ENCODE peak calls at places on chromosomes 12 and 14, in eight cellular contexts. Y is upper lobe of right lung; G is dorsolateral prefrontal cortex; F is fibroblast of lung; P is spleen; M is GM23248; J is CD4-positive, CD25-positive, alpha-beta regulatory T cell; B is K562. Q is an unnamed sample. For H3K27me3, the result is how much of the 10 kb centered on the place peaks cover.

GRCh38 chr14:40368314-40368713 is 936.1 kb upstream of the FBXO33 start:
- DNase-seq in Y (no peak), G (no peak), F (no peak), P (no peak), M (no peak), J (no peak), B (no peak), Q (no peak)

GRCh38 chr12:114993202-114993601 is 309.2 kb upstream of the TBX3 start:
- DNase-seq in Y (no peak), G (no peak), F (no peak), P (no peak), M (no peak), J (no peak), B (no peak), Q (no peak)

GRCh38 chr12:3204143-3204542 is 127.0 kb downstream of the TSPAN9 start:
- DNase-seq in Y (no peak), G (no peak), F (no peak), P (no peak), M (no peak), J (no peak), B (no peak), Q (no peak)

GRCh38 chr12:90124914-90125313 is 416.3 kb upstream of the ATP2B1 start:
- DNase-seq in Y (no peak), G (no peak), F (no peak), P (peak), M (no peak), J (no peak), B (no peak), Q (no peak)

GRCh38 chr14:49250109-49250508 is 336.1 kb downstream of the RPS29 start:
- DNase-seq in Y (no peak), G (no peak), F (peak), P (no peak), M (peak), J (no peak), B (no peak), Q (no peak)

GRCh38 chr14:34981743-34982420 is 910 bp upstream of the SRP54 start:
- DNase-seq in Y (no peak), G (no peak), F (no peak), P (peak), M (peak), J (no peak), B (no peak), Q (no peak)

GRCh38 chr14:77554816-77555599 is 56.4 kb upstream of the ISM2 start:
- DNase-seq in Y (no peak), G (no peak), F (no peak), P (no peak), M (no peak), J (no peak), B (no peak), Q (no peak)

GRCh38 chr12:131795688-131796410 is 32.3 kb upstream of the MMP17 start:
- DNase-seq in Y (peak), G (no peak), F (no peak), P (no peak), M (no peak), J (no peak), B (no peak), Q (no peak)

GRCh38 chr12:96347130-96347699 is 53.0 kb downstream of the CDK17 start:
- DNase-seq in Y (no peak), G (no peak), F (no peak), P (no peak), M (no peak), J (no peak), B (no peak), Q (no peak)

DNA sequence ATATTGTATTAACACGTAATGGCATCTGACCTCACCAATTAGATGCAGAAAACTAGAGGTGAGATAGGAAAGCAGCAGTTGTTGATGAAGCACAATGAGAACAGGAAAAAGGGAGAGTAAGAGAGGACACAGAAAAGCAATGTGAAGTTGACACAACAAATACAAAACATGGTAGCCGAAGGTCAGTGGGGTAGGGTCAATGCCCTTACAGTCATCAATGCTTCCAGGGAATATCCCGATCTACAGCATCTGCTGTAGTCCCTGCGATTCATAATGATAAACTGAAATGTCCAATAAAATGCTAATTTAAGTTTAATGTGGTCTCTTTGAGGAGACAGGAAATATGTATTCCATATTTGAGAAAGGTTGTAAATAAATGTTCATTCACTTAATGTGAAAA is 2.9 kb upstream of the COL2A1 start:
- DNase-seq in Y (no peak), G (no peak), F (no peak), P (no peak), M (no peak), J (no peak), B (no peak), Q (no peak)
- H3K27me3 ChIP-seq in Y (half or more), G (under half), F (half or more), P (under half), M (half or more), J (under half), B (half or more), Q (under half)

GRCh38 chr12:54555670-54556257 is 6.4 kb downstream of the PDE1B start:
- DNase-seq in Y (no peak), G (no peak), F (no peak), P (no peak), M (no peak), J (no peak), B (no peak), Q (no peak)
- H3K27me3 ChIP-seq in Y (under half), G (under half), F (under half), P (under half), M (under half), J (under half), B (under half), Q (under half)

DNA sequence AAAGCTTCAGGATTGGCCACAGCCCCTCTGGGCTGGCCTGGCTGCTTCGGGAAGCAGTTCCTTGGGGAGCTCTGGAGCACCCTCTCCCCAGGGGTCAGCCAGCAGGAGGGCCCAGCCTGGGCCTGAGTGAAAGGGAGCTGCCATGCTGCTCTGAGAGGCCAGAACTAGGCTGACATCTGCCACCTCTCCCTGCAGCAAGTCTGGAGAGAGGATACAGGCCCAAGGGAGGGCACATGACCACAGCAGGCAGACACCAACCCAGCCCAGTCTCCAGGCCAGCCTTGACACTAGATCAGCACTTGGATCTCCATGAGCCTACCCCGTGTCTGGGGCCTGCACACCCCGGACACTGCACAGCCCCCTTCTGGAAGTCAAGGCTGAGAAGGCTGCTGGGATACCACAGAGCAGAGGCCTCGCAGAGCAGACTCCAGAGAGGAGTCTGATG is 13.1 kb downstream of the COL2A1 start:
- DNase-seq in Y (no peak), G (no peak), F (no peak), P (peak), M (no peak), J (no peak), B (no peak), Q (no peak)
- H3K27me3 ChIP-seq in Y (under half), G (under half), F (under half), P (under half), M (under half), J (under half), B (half or more), Q (under half)

GRCh38 chr12:54147186-54147585 is 41.6 kb downstream of the SMUG1 start:
- DNase-seq in Y (peak), G (peak), F (no peak), P (no peak), M (peak), J (no peak), B (no peak), Q (no peak)
- H3K27me3 ChIP-seq in Y (under half), G (under half), F (under half), P (under half), M (under half), J (under half), B (under half), Q (under half)

GRCh38 chr12:91994208-91994797 is 151.3 kb downstream of the BTG1 start:
- DNase-seq in Y (no peak), G (no peak), F (no peak), P (no peak), M (no peak), J (no peak), B (no peak), Q (no peak)

GRCh38 chr12:92000587-92000986 is 145.1 kb downstream of the BTG1 start:
- DNase-seq in Y (no peak), G (no peak), F (no peak), P (no peak), M (no peak), J (peak), B (no peak), Q (peak)

GRCh38 chr12:91999823-92000222 is 145.8 kb downstream of the BTG1 start:
- DNase-seq in Y (no peak), G (no peak), F (no peak), P (no peak), M (no peak), J (no peak), B (no peak), Q (no peak)

GRCh38 chr12:92002195-92002649 is 143.4 kb downstream of the BTG1 start:
- DNase-seq in Y (no peak), G (no peak), F (no peak), P (no peak), M (peak), J (no peak), B (peak), Q (no peak)

DNA sequence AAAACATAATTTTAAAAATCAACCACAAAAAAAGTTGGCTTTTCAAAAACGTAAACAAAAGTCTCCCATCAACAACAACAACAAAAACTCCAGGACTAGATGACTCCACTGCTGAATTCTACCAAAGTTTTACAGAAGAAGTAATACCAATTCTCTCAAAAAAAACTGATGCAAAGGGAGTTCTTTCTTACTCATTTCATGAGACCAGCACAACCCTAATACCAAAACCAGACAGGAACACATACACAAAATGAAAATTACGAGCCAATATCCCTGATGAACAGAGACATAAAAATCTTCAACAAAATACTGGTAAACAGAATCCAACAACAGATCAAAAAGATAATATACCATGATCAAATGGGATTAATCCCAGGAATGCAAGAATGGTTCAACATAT is 147.3 kb downstream of the BTG1 start:
- DNase-seq in Y (no peak), G (no peak), F (no peak), P (no peak), M (no peak), J (no peak), B (no peak), Q (no peak)
- H3K27me3 ChIP-seq in Y (under half), G (under half), F (under half), P (under half), M (under half), J (under half), B (under half), Q (under half)

GRCh38 chr14:59870277-59871165 is at the start of gene RTN1:
- DNase-seq in Y (peak), G (peak), F (peak), P (peak), M (peak), J (no peak), B (no peak), Q (no peak)

GRCh38 chr14:59868021-59868420 is 2.6 kb downstream of the RTN1 start:
- DNase-seq in Y (no peak), G (no peak), F (no peak), P (no peak), M (no peak), J (no peak), B (no peak), Q (no peak)

GRCh38 chr14:59869381-59870255 is 958 bp downstream of the RTN1 start:
- DNase-seq in Y (no peak), G (peak), F (no peak), P (no peak), M (peak), J (no peak), B (no peak), Q (no peak)

DNA sequence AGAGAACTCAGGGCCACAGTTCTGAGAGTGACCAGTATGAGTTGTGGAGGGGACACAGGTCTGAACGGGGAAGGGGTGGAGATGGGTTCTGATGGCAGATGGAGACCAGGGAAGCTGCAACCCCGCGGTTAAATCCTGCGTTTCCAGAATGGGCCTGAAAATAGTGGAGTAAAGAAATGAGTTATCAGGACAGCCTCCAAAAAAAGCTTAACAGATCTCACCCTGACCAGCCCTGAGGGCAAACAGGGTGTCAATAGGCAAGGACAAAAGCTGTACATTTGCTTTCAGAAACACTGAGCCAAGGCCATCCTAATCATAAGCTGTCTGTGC is 555 bp upstream of the RTN1 start:
- DNase-seq in Y (no peak), G (no peak), F (no peak), P (no peak), M (no peak), J (no peak), B (no peak), Q (no peak)
- H3K27me3 ChIP-seq in Y (under half), G (under half), F (under half), P (under half), M (half or more), J (under half), B (under half), Q (under half)

GRCh38 chr14:63045612-63046320 is 508 bp upstream of the KCNH5 start:
- DNase-seq in Y (peak), G (peak), F (peak), P (no peak), M (peak), J (no peak), B (peak), Q (no peak)
- H3K27me3 ChIP-seq in Y (half or more), G (under half), F (under half), P (under half), M (half or more), J (under half), B (under half), Q (under half)

GRCh38 chr12:107844312-107844921 is 69.9 kb downstream of the ASCL4 start:
- DNase-seq in Y (no peak), G (no peak), F (no peak), P (no peak), M (peak), J (no peak), B (no peak), Q (no peak)

GRCh38 chr12:107847430-107847829 is 72.9 kb downstream of the ASCL4 start:
- DNase-seq in Y (no peak), G (no peak), F (no peak), P (no peak), M (peak), J (no peak), B (no peak), Q (no peak)

GRCh38 chr12:107843351-107844311 is 69.1 kb downstream of the ASCL4 start:
- DNase-seq in Y (peak), G (peak), F (no peak), P (no peak), M (peak), J (no peak), B (no peak), Q (no peak)

GRCh38 chr12:107845980-107846659 is 71.6 kb downstream of the ASCL4 start:
- DNase-seq in Y (no peak), G (no peak), F (no peak), P (no peak), M (peak), J (no peak), B (no peak), Q (no peak)

DNA sequence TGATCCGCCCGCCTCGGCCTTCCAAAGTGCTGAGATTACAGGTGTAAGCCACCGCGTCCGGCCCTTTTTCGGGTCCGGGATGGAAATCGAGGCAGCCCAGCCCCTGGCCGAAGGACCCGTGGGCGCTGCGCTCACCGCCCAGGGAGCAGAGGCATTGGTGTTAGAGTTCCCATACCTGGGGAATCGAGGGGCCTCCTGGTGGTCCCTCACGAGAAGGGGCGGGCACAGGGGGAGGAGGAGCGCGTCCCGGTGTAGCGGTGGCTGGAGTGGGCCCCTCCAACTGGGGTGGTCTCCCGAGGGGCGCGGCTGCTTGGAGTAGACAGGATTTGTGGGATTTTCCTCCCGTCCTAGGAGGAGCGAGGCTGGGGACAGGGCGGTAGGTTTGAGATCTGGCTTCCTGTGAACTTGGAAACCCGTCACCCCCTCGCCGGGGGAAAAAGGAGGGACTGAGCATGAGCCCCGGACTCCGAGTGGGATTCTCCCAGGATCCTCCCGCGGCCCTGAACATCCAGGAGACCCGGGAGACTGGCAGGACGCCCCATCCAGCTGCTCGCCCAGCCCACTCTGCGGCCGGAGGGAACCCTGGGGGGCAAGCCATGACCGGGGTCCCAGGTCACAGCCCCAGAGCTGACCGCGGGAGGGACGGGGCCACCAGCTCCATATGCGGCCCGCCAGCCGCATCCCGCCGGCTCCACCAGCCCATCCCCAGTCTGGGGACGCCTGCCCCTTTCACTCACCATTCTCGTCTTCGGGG is 70.9 kb downstream of the ASCL4 start:
- DNase-seq in Y (no peak), G (no peak), F (no peak), P (no peak), M (no peak), J (no peak), B (no peak), Q (no peak)
- H3K27me3 ChIP-seq in Y (half or more), G (under half), F (under half), P (under half), M (under half), J (under half), B (under half), Q (under half)